ENCODE peak calls at places on chromosomes 7 and 10, in ten cellular contexts. K is cardiac muscle cell; I is AG04450; U is fibroblast of lung; N is thoracic aorta; F is CD4-positive, alpha-beta memory T cell; Z is CD8-positive, alpha-beta memory T cell; G is WERI-Rb-1; J is lung; C is right cardiac atrium. Y is an unnamed sample.
A peak's percentile ranks its signal among the peaks of the same experiment; 100 is the strongest.

GRCh38 chr7:87359366-87359765 is 13.9 kb downstream of the CROT start:
- DNase-seq in K (no peak), I (no peak), U (peak; percentile 92), N (no peak), F (no peak), Z (no peak), G (no peak), J (no peak), C (no peak), Y (no peak)

GRCh38 chr10:63515002-63515763 is 6.0 kb upstream of the REEP3 start:
- DNase-seq in K (peak; percentile 12), I (no peak), U (peak; percentile 81), N (no peak), F (peak; percentile 60), Z (no peak), G (no peak), J (no peak), C (no peak), Y (no peak)

GRCh38 chr10:6786579-6787031 is 206.5 kb upstream of the PRKCQ start:
- DNase-seq in K (no peak), I (peak; percentile 41), U (peak; percentile 61), N (no peak), F (no peak), Z (no peak), G (no peak), J (no peak), C (no peak), Y (no peak)

GRCh38 chr7:140876519-140877248 is 48.0 kb downstream of the BRAF start:
- DNase-seq in K (no peak), I (peak; percentile 23), U (peak; percentile 84), N (no peak), F (no peak), Z (no peak), G (no peak), J (no peak), C (no peak), Y (no peak)

GRCh38 chr10:44405038-44405437 is 20.1 kb upstream of the CXCL12 start:
- DNase-seq in K (no peak), I (no peak), U (no peak), N (no peak), F (no peak), Z (no peak), G (no peak), J (no peak), C (no peak), Y (no peak)

GRCh38 chr10:97531401-97531985 is 32.8 kb downstream of the UBTD1 start:
- DNase-seq in K (no peak), I (no peak), U (peak; percentile 64), N (no peak), F (no peak), Z (no peak), G (no peak), J (no peak), C (no peak), Y (no peak)

GRCh38 chr7:159151231-159151630 is 6.6 kb upstream of the VIPR2 start:
- DNase-seq in K (no peak), I (no peak), U (no peak), N (no peak), F (no peak), Z (no peak), G (no peak), J (no peak), C (no peak), Y (no peak)

GRCh38 chr7:40865441-40866233 is 730.8 kb downstream of the SUGCT start:
- DNase-seq in K (no peak), I (no peak), U (no peak), N (no peak), F (no peak), Z (no peak), G (no peak), J (no peak), C (no peak), Y (no peak)

GRCh38 chr10:48452879-48453412 is 146.5 kb downstream of the MAPK8 start:
- DNase-seq in K (no peak), I (no peak), U (no peak), N (no peak), F (no peak), Z (no peak), G (no peak), J (peak; percentile 26), C (peak; percentile 26), Y (no peak)

GRCh38 chr10:75877877-75878276 is 446.5 kb downstream of the LRMDA start:
- DNase-seq in K (no peak), I (no peak), U (no peak), N (no peak), F (no peak), Z (no peak), G (peak; percentile 62), J (no peak), C (no peak), Y (no peak)

GRCh38 chr10:4127518-4128315 is 342.7 kb upstream of the KLF6 start:
- DNase-seq in K (no peak), I (no peak), U (no peak), N (no peak), F (no peak), Z (no peak), G (no peak), J (peak; percentile 47), C (no peak), Y (peak; percentile 13)

GRCh38 chr7:123492485-123492884 is 41.9 kb downstream of the IQUB start:
- DNase-seq in K (no peak), I (no peak), U (no peak), N (no peak), F (no peak), Z (no peak), G (no peak), J (no peak), C (no peak), Y (no peak)

GRCh38 chr7:48875300-48875916 is 48.9 kb upstream of the CDC14C start:
- DNase-seq in K (peak; percentile 82), I (no peak), U (peak; percentile 15), N (no peak), F (no peak), Z (no peak), G (peak; percentile 72), J (no peak), C (peak; percentile 76), Y (no peak)

GRCh38 chr7:79620291-79620690 is 166.8 kb upstream of the MAGI2 start:
- DNase-seq in K (no peak), I (no peak), U (no peak), N (no peak), F (no peak), Z (no peak), G (no peak), J (no peak), C (no peak), Y (no peak)

GRCh38 chr7:98090116-98090515 is 16.5 kb upstream of the LMTK2 start:
- DNase-seq in K (no peak), I (no peak), U (no peak), N (no peak), F (no peak), Z (no peak), G (no peak), J (no peak), C (no peak), Y (no peak)

GRCh38 chr10:123998197-123999141 is 94.9 kb downstream of the CHST15 start:
- DNase-seq in K (no peak), I (no peak), U (no peak), N (no peak), F (no peak), Z (no peak), G (peak; percentile 2), J (peak; percentile 20), C (no peak), Y (no peak)

GRCh38 chr7:152590481-152590880 is 85.5 kb downstream of the XRCC2 start:
- DNase-seq in K (no peak), I (no peak), U (no peak), N (no peak), F (no peak), Z (no peak), G (no peak), J (no peak), C (no peak), Y (no peak)

GRCh38 chr7:36131026-36131425 is 22.0 kb upstream of the EEPD1 start:
- DNase-seq in K (no peak), I (no peak), U (no peak), N (no peak), F (no peak), Z (no peak), G (no peak), J (no peak), C (no peak), Y (no peak)
- H3K27ac ChIP-seq in K (no peak overlapping the region), I (no peak overlapping the region), U (no peak overlapping the region), N (no peak overlapping the region), F (no peak overlapping the region), Z (no peak overlapping the region), G (no peak overlapping the region), J (peak overlapping the region; percentile 44), C (no peak overlapping the region), Y (no peak overlapping the region)

GRCh38 chr7:55187701-55188491 is 169.1 kb downstream of the EGFR start:
- DNase-seq in K (no peak), I (no peak), U (no peak), N (no peak), F (no peak), Z (no peak), G (no peak), J (no peak), C (peak; percentile 86), Y (no peak)
- H3K27ac ChIP-seq in K (no peak overlapping the region), I (peak overlapping the region; percentile 11), U (peak overlapping the region; percentile 39), N (no peak overlapping the region), F (no peak overlapping the region), Z (no peak overlapping the region), G (no peak overlapping the region), J (peak overlapping the region; percentile 80), C (peak overlapping the region; percentile 39), Y (no peak overlapping the region)

GRCh38 chr10:79115302-79115701 is 46.5 kb downstream of the ZMIZ1 start:
- DNase-seq in K (no peak), I (no peak), U (no peak), N (no peak), F (no peak), Z (no peak), G (no peak), J (no peak), C (no peak), Y (no peak)
- H3K27ac ChIP-seq in K (peak overlapping the region; percentile 88), I (peak overlapping the region; percentile 52), U (no peak overlapping the region), N (no peak overlapping the region), F (no peak overlapping the region), Z (no peak overlapping the region), G (peak overlapping the region; percentile 47), J (peak overlapping the region; percentile 42), C (peak overlapping the region; percentile 61), Y (no peak overlapping the region)

GRCh38 chr7:5670173-5670933 is 111.1 kb downstream of the RNF216 start:
- DNase-seq in K (no peak), I (no peak), U (peak; percentile 19), N (no peak), F (no peak), Z (no peak), G (no peak), J (no peak), C (no peak), Y (no peak)

GRCh38 chr7:5671053-5671452 is 110.4 kb downstream of the RNF216 start:
- DNase-seq in K (no peak), I (no peak), U (no peak), N (no peak), F (no peak), Z (no peak), G (no peak), J (no peak), C (no peak), Y (no peak)

GRCh38 chr7:5673125-5673524 is 108.3 kb downstream of the RNF216 start:
- DNase-seq in K (no peak), I (no peak), U (no peak), N (no peak), F (no peak), Z (no peak), G (no peak), J (no peak), C (no peak), Y (no peak)

GRCh38 chr7:5667391-5667790 is 114.1 kb downstream of the RNF216 start:
- DNase-seq in K (peak; percentile 57), I (no peak), U (no peak), N (no peak), F (no peak), Z (no peak), G (no peak), J (no peak), C (no peak), Y (no peak)

GRCh38 chr7:5672468-5672867 is 109.0 kb downstream of the RNF216 start:
- DNase-seq in K (no peak), I (peak; percentile 46), U (no peak), N (no peak), F (no peak), Z (no peak), G (no peak), J (no peak), C (no peak), Y (no peak)
- H3K27ac ChIP-seq in K (no peak overlapping the region), I (peak overlapping the region; percentile 82), U (peak overlapping the region; percentile 7), N (peak overlapping the region; percentile 46), F (no peak overlapping the region), Z (no peak overlapping the region), G (no peak overlapping the region), J (no peak overlapping the region), C (no peak overlapping the region), Y (no peak overlapping the region)